ENCODE peak calls at places on chromosome 16, in four cellular contexts. I is uterus, C is stomach, Z is IMR-90. U is an unnamed sample.

GRCh38 chr16:58011652-58012051 is 10.4 kb downstream of the USB1 start:
- DNase-seq in C (no peak), Z (peak; percentile 83), I (no peak), U (no peak)

GRCh38 chr16:55021595-55022475 is 91.2 kb downstream of the IRX5 start:
- DNase-seq in C (no peak), I (no peak), Z (no peak), U (peak; percentile 35)

GRCh38 chr16:47143677-47144558 is at the start of gene NETO2:
- DNase-seq in Z (peak; percentile 56), C (peak; percentile 57), I (no peak), U (peak; percentile 49)

GRCh38 chr16:81329947-81330346 is 15.2 kb downstream of the GAN start:
- DNase-seq in Z (no peak), I (no peak), C (no peak), U (no peak)

GRCh38 chr16:11181889-11182279 is 74.1 kb downstream of the SOCS1 start:
- DNase-seq in Z (peak; percentile 61), I (no peak), C (no peak), U (peak; percentile 18)

GRCh38 chr16:74740795-74741304 is 33.8 kb downstream of the FA2H start:
- DNase-seq in C (peak; percentile 92), Z (no peak), I (no peak), U (peak; percentile 44)

GRCh38 chr16:2425825-2426430 is 3.3 kb upstream of the CCNF start:
- DNase-seq in I (no peak), C (no peak), Z (no peak), U (no peak)

GRCh38 chr16:89366561-89367537 is 123.5 kb downstream of the ANKRD11 start:
- DNase-seq in I (no peak), C (no peak), Z (no peak), U (no peak)

GRCh38 chr16:13333336-13333735 is 431.9 kb downstream of the SHISA9 start:
- DNase-seq in Z (no peak), I (no peak), C (no peak), U (no peak)

GRCh38 chr16:85462405-85463227 is 150.5 kb upstream of the GSE1 start:
- DNase-seq in Z (no peak), I (peak; percentile 64), C (peak; percentile 51), U (no peak)

GRCh38 chr16:87960851-87961250 is 9.6 kb downstream of the BANP start:
- DNase-seq in C (no peak), Z (no peak), I (no peak), U (no peak)

GRCh38 chr16:81885976-81886586 is 107.0 kb downstream of the PLCG2 start:
- DNase-seq in I (no peak), C (no peak), Z (peak; percentile 16), U (peak; percentile 29)

GRCh38 chr16:49019081-49019633 is 262.5 kb downstream of the CBLN1 start:
- DNase-seq in C (no peak), I (no peak), Z (peak; percentile 27), U (peak; percentile 80)

GRCh38 chr16:76653390-76654026 is 376.3 kb downstream of the CNTNAP4 start:
- DNase-seq in I (no peak), C (no peak), Z (peak; percentile 28), U (peak; percentile 74)

GRCh38 chr16:69040144-69040909 is 65.1 kb upstream of the HAS3 start:
- DNase-seq in C (no peak), I (no peak), Z (peak; percentile 58), U (peak; percentile 58)

GRCh38 chr16:49332589-49333267 is 40.9 kb upstream of the C16orf78 start:
- DNase-seq in I (no peak), C (no peak), Z (no peak), U (no peak)

GRCh38 chr16:84058211-84058610 is 15.6 kb upstream of the SLC38A8 start:
- DNase-seq in I (no peak), Z (no peak), C (no peak), U (no peak)

GRCh38 chr16:84407588-84408313 is 39.4 kb downstream of the ATP2C2 start:
- DNase-seq in Z (no peak), I (no peak), C (no peak), U (no peak)

GRCh38 chr16:69772560-69773254 is 10.6 kb downstream of the WWP2 start:
- DNase-seq in Z (no peak), C (no peak), I (no peak), U (peak; percentile 23)

GRCh38 chr16:23859713-23860269 is 24.0 kb downstream of the PRKCB start:
- DNase-seq in I (no peak), Z (no peak), C (no peak), U (no peak)

GRCh38 chr16:70694088-70694487 is 8.2 kb upstream of the MTSS2 start:
- DNase-seq in Z (peak; percentile 78), I (no peak), C (no peak), U (peak; percentile 85)

GRCh38 chr16:29963021-29963743 is 1.3 kb downstream of the TMEM219 start:
- DNase-seq in I (no peak), C (no peak), Z (no peak), U (no peak)

GRCh38 chr16:82643936-82644630 is 17.3 kb downstream of the CDH13 start:
- DNase-seq in I (no peak), Z (no peak), C (no peak), U (no peak)

DNA sequence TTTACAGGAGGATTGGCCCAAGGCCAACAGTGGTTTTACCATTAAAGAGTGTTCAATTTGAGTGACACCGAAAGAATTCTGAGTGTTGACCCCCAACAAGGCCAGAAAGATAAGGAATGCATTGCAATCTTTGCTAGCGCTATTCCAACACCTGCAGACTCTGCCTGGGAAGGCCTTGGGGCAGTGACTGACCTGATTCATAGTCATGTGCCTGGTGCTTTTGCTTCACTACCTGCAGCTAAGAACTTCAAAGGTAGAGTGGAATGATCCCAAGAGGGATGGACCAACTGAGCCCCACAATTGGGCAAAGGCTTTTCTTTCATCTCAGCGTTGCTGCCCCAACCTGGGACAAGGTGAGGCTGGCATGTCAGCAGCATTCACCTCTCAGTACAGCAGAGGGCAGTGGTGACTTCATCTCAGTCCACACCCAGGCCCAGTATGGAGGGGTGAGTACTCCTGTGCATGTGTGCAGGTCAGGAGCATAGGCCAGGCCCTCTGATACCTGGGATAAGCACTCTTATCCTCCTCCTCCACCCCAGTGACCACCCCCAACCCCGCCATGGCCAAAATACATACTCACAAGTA is 149.6 kb upstream of the GNAO1 start:
- DNase-seq in C (no peak), I (no peak), Z (no peak), U (no peak)
- TF ChIP-seq CTCF in C (no peak), I (peak; percentile 24), Z (peak; percentile 11), U (no peak)

DNA sequence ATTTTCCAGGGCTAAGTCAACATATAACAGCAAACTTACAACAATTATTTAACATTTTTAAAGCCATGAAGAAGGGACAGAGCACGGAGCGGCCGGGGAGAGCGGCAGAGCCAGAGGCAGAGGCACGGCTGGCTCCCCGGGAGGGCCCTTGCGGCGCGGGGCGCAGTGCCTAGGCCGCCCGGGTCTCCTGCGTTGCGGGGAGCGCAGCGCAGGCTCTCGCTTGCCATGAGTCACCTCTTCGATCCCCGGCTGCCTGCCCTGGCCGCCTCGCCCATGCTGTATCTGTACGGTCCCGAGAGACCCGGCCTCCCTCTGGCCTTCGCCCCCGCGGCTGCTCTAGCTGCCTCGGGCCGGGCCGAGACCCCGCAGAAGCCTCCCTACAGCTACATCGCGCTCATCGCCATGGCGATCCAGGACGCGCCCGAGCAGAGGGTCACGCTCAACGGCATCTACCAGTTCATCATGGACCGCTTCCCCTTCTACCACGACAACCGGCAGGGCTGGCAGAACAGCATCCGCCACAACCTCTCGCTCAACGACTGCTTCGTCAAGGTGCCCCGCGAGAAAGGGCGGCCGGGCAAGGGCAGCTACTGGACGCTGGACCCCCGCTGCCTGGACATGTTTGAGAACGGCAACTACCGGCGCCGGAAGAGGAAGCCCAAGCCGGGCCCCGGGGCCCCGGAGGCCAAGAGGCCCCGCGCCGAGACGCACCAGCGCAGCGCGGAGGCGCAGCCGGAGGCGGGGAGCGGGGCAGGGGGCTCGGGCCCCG is at the start of gene FOXL1:
- DNase-seq in C (no peak), Z (peak; percentile 80), I (no peak), U (peak; percentile 83)
- H3K4me3 ChIP-seq in C (peak within 1 kb of the TSS; percentile 19), Z (peak within 1 kb of the TSS; percentile 71), I (no peak within 1 kb of the TSS), U (peak within 1 kb of the TSS; percentile 72)

GRCh38 chr16:62077998-62078397 is 41.8 kb upstream of the CDH8 start:
- DNase-seq in I (no peak), Z (no peak), C (no peak), U (no peak)
- TF ChIP-seq CTCF in I (no peak), Z (no peak), C (no peak), U (no peak)

DNA sequence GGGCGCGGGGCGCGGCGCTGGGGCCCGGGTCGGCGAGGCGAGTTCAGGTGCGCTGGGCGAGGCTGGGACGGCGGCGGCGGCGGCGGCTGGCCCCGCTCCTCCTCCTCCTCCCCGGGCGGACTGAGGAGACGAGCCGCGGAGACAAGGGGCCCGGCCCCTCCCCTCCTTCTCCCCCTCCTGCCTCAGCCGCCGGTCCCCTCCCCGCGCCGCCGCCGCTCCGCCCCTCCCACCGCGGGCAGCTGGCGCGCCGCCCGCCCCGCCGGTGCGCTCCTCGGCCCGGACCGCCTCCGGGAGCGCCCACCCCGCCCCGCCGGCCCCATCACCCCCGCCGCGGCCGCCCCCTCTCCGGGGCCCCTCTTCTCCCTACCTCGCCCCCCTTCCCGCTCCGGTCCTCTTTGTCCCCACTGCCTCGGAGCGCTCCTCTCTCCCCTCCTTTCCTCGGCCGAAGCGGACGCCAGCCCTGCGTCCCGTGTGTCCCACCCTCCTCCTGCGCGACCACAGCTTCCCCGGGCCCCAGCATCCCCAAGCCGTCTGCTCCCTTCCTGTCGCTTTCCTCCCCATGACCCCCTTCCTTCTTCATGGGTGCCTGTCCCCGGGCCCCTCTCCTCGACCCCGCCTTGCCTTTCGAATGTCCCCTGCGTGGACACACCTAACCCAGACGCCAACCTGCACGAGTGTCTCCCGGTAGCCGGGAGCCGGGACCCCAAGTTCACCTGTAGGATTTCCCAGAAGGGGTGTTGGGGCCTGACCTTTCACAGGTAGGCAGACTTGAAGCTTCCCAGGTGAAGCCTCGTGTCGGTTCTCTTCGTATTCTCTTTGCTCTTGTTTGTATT is at the start of gene TOX3:
- DNase-seq in Z (no peak), I (no peak), C (peak; percentile 78), U (no peak)
- H3K4me3 ChIP-seq in Z (no peak within 1 kb of the TSS), I (peak within 1 kb of the TSS; percentile 28), C (peak within 1 kb of the TSS; percentile 76), U (no peak within 1 kb of the TSS)

DNA sequence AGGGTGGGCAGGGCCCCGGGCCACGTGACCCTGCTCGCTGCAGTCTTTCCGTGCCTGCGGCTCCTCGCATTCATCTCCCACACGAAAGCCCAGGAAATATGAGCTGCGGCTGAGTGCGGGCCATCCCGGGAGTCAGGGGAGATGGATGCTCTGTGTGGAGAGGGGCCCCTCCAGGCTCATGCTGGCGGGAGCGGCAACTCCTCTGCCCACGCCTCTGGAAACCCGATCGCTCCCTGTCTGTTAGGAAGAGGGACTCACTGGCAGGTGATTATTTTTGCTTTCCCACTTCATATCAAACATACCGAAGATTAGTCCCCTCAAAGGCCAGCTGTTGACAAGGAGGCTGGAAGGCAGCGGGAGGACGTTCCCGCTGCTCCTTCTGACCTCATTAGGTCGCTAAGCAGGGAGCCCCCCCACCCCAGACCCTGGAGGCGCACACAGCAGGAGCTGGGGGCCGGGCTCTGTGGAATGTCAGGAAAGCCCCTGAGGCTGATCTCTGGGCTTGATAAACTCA is 228.5 kb downstream of the FOXL1 start:
- DNase-seq in Z (peak; percentile 66), C (no peak), I (no peak), U (no peak)
- TF ChIP-seq CTCF in Z (no peak), C (no peak), I (no peak), U (no peak)

GRCh38 chr16:73046484-73047214 is 1.3 kb downstream of the ZFHX3 start:
- DNase-seq in C (no peak), I (no peak), Z (no peak), U (no peak)
- H3K4me3 ChIP-seq in C (peak overlapping the region; percentile 77), I (peak overlapping the region; percentile 92), Z (no peak overlapping the region), U (no peak overlapping the region)

U was measured in fibroblast of mammary gland.